ENCODE peak calls at places on chromosomes 13 and 19, in four cellular contexts. Q is kidney, J is breast epithelium, Y is H9. A is an unnamed sample.

GRCh38 chr13:50731400-50731799 is 112.1 kb downstream of the DLEU7 start:
- DNase-seq in Q (no peak), J (no peak), Y (no peak), A (no peak)

GRCh38 chr13:63351533-63351932 is 1935.9 kb upstream of the PCDH20 start:
- DNase-seq in Y (no peak), Q (no peak), J (no peak), A (no peak)

GRCh38 chr13:91346848-91347211 is 657 bp upstream of the MIR17HG start:
- DNase-seq in Q (no peak), J (no peak), Y (peak), A (no peak)

GRCh38 chr19:46849610-46850009 is 1.0 kb downstream of the AP2S1 start:
- DNase-seq in Q (peak), Y (no peak), J (peak), A (no peak)

GRCh38 chr13:113186061-113186900 is 22.2 kb downstream of the PCID2 start:
- DNase-seq in Q (no peak), J (no peak), Y (no peak), A (no peak)

GRCh38 chr19:14059093-14059480 is 2.8 kb downstream of the PALM3 start:
- DNase-seq in J (no peak), Q (no peak), Y (peak), A (no peak)

GRCh38 chr19:34497112-34497805 is 15.7 kb downstream of the WTIP start:
- DNase-seq in Q (peak), J (no peak), Y (no peak), A (no peak)

GRCh38 chr19:27740396-27740795 is 1472.6 kb downstream of the UQCRFS1 start:
- DNase-seq in J (no peak), Y (peak), Q (no peak), A (peak)

GRCh38 chr19:2960120-2960519 is 15.3 kb upstream of the ZNF77 start:
- DNase-seq in Q (no peak), Y (no peak), J (no peak), A (no peak)

GRCh38 chr19:6074709-6075403 is 35.4 kb downstream of the RFX2 start:
- DNase-seq in Y (no peak), Q (no peak), J (no peak), A (peak)

GRCh38 chr19:45206328-45206727 is 27.7 kb downstream of the BLOC1S3 start:
- DNase-seq in J (no peak), Q (no peak), Y (no peak), A (no peak)

GRCh38 chr19:48750771-48751504 is 1.5 kb downstream of the FUT1 start:
- DNase-seq in J (no peak), Q (no peak), Y (no peak), A (no peak)

GRCh38 chr13:43444085-43444484 is 342.7 kb downstream of the ENOX1 start:
- DNase-seq in J (no peak), Q (no peak), Y (no peak), A (no peak)

GRCh38 chr13:68257111-68257842 is 1027.1 kb upstream of the PCDH9 start:
- DNase-seq in Q (no peak), Y (no peak), J (no peak), A (no peak)

GRCh38 chr19:41096353-41096752 is 8.1 kb downstream of the CYP2A13 start:
- DNase-seq in J (no peak), Q (no peak), Y (no peak), A (no peak)

GRCh38 chr19:47510516-47511127 is 4.2 kb downstream of the NAPA start:
- DNase-seq in J (no peak), Q (no peak), Y (no peak), A (no peak)

GRCh38 chr13:39867807-39868206 is 212.3 kb downstream of the COG6 start:
- DNase-seq in Y (no peak), J (no peak), Q (no peak), A (no peak)

GRCh38 chr13:38415233-38415632 is 65.6 kb downstream of the UFM1 start:
- DNase-seq in Y (no peak), Q (no peak), J (no peak), A (no peak)

GRCh38 chr19:46022061-46022430 is 807 bp downstream of the PGLYRP1 start:
- DNase-seq in Y (no peak), Q (no peak), J (no peak), A (no peak)

GRCh38 chr19:33813391-33814101 is 16.9 kb downstream of the KCTD15 start:
- DNase-seq in Q (peak), Y (no peak), J (no peak), A (no peak)

GRCh38 chr19:13396256-13397080 is 109.8 kb downstream of the CACNA1A start:
- DNase-seq in Q (no peak), J (no peak), Y (peak), A (no peak)

GRCh38 chr19:14367016-14367415 is 14.2 kb upstream of the ADGRE5 start:
- DNase-seq in J (no peak), Q (no peak), Y (no peak), A (no peak)

GRCh38 chr19:15177269-15178116 is 23.3 kb downstream of the NOTCH3 start:
- DNase-seq in J (peak), Y (peak), Q (peak), A (peak)

GRCh38 chr13:100986571-100986970 is 312.0 kb upstream of the TMTC4 start:
- DNase-seq in Y (no peak), Q (no peak), J (no peak), A (no peak)

GRCh38 chr13:36884235-36884634 is 35.8 kb downstream of the SMAD9 start:
- DNase-seq in J (no peak), Y (no peak), Q (no peak), A (no peak)

GRCh38 chr13:94657167-94657566 is 55.2 kb downstream of the SOX21 start:
- DNase-seq in Q (no peak), J (no peak), Y (no peak), A (no peak)

GRCh38 chr13:41601718-41602445 is 144.5 kb downstream of the RGCC start:
- DNase-seq in J (no peak), Y (no peak), Q (no peak), A (no peak)

GRCh38 chr13:53060840-53061485 is 32.4 kb downstream of the OLFM4 start:
- DNase-seq in Y (no peak), J (no peak), Q (no peak), A (no peak)

GRCh38 chr13:65597839-65598818 is 1632.0 kb downstream of the PCDH9 start:
- DNase-seq in J (no peak), Q (no peak), Y (no peak), A (no peak)

GRCh38 chr13:98447881-98448641 is 128.8 kb downstream of the STK24 start:
- DNase-seq in J (no peak), Q (peak), Y (peak), A (no peak)

GRCh38 chr13:102401305-102401704 is 543 bp downstream of the FGF14 start:
- DNase-seq in Y (no peak), J (no peak), Q (no peak), A (no peak)

GRCh38 chr19:39124136-39124764 is 1.3 kb upstream of the PAK4 start:
- DNase-seq in Q (no peak), J (no peak), Y (no peak), A (no peak)

GRCh38 chr13:99843872-99844271 is 127.7 kb downstream of the ZIC5 start:
- DNase-seq in Y (no peak), J (no peak), Q (no peak), A (no peak)

GRCh38 chr19:51029718-51030117 is 3.3 kb upstream of the KLK11 start:
- DNase-seq in Q (no peak), Y (no peak), J (no peak), A (no peak)

GRCh38 chr13:104571161-104571889 is 1505.1 kb upstream of the SLC10A2 start:
- DNase-seq in Y (peak), J (no peak), Q (no peak), A (no peak)

GRCh38 chr13:101875717-101876393 is 423.4 kb downstream of the ITGBL1 start:
- DNase-seq in Q (no peak), J (peak), Y (no peak), A (no peak)

GRCh38 chr13:23667750-23668149 is 97.5 kb downstream of the TNFRSF19 start:
- DNase-seq in Y (peak), J (no peak), Q (no peak), A (no peak)
- TF ChIP-seq CTCF in Y (peak), J (no peak), Q (peak), A (no peak)

GRCh38 chr19:8593931-8594330 is 16.6 kb downstream of the ADAMTS10 start:
- DNase-seq in Y (no peak), Q (no peak), J (no peak), A (no peak)
- TF ChIP-seq CTCF in Y (peak), Q (no peak), J (no peak), A (peak)

DNA sequence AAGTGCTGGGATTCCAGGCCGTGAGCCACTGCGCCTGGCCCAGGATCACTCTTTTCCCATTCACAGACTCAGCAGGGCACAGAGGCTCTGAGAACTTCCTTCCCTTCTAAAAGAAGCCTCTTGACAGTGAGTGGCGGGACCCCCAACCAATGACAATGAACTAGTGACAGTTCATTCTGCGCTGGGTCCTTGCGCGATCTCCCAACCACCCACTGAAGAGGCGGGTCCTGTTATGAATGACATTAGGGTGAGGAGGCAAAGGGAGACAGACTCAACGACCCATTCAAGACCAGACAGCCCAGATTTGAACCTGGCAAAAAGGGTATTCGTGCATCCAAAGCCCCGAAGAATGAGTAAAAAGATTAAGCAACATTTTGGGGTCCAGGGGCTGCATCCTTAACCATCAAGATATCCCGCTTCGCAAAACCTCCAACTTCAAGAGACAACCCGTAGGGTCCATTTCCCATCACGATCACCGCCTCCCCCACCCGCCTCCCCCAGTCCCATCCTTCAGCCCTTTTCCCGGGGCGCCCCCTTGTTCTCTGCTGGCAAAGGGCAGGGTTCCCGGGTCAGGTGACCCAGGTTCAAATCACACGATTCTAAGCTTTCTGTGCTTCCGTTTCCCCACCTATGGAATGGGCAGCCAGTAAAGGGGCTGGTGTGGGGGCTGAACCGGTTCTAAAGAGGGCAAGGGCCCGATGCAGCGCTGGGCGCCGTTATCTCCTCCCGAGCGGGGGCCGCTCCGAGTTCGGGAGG is 719 bp downstream of the SUGP2 start:
- DNase-seq in J (peak), Q (peak), Y (peak), A (no peak)
- TF ChIP-seq CTCF in J (no peak), Q (no peak), Y (peak), A (no peak)

GRCh38 chr13:20721454-20722357 is 18.2 kb downstream of the IL17D start:
- DNase-seq in J (no peak), Y (peak), Q (peak), A (no peak)
- TF ChIP-seq CTCF in J (no peak), Y (no peak), Q (no peak), A (no peak)

GRCh38 chr13:33441015-33441414 is 155.5 kb upstream of the STARD13 start:
- DNase-seq in Q (no peak), J (no peak), Y (peak), A (no peak)
- TF ChIP-seq CTCF in Q (peak), J (no peak), Y (peak), A (peak)

DNA sequence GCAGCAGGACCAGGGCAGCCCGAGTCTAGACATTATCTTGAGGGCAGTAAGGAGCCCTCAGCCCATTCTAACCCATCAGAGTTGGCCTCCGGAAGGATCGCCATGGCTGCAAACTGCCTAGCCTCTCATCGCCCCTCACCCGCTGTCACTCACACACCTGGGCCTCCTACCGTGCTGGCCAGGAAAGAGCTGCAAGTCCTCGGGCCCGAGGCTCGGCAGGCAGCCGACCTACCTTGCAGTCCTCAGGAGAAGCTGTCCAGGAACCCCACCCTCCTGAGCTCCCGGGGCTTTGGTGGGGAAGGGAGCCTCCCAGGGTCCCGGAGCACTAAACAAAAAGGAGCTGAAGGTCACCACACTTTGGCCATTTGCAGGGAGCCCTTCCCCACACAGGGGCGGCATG is 46.8 kb downstream of the CCNE1 start:
- DNase-seq in Q (no peak), J (no peak), Y (no peak), A (no peak)
- TF ChIP-seq CTCF in Q (no peak), J (no peak), Y (no peak), A (no peak)

DNA sequence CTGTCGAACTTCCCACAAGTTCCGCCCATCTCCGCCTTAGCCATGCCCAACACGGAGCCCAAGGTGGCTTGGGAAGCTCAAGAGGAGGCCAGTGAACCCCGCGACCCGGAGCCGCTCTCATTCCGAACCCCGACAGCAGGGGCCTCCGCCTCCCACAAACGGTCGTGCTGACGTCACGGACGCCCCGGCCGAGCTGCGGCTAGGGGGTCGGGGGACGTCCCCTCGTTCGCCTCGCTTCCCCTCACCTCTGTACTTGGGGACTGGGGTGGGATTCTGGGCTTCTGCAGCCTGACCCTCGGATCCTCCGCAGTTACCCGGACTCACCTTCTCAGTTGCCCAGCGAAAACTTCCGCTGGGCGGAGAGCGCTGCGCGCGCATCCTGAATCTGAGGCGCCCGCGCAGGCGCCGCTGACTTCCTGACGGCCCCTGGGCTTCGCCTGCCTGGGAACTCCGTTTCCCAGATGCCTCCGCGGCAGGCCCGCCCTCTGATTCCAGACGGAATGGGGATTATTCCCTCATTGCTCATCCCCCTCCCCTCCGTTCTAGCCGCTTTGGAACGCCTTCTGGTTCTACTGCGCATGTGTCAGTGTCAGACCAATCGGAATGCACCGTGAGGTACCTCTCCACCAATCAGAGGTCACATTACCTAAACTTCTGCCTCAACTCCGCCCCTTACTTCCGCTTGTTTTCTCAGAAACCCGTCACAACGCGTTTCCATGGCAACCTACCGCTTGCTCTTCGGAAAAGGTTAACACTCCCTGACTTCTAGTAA is at the start of gene VRK3:
- DNase-seq in Y (peak), J (peak), Q (peak), A (peak)
- TF ChIP-seq CTCF in Y (no peak), J (no peak), Q (no peak), A (no peak)